ENCODE peak calls at places on chromosomes 5 and 9, in four cellular contexts. One of them, this sample, is unnamed. For H3K27me3, the result is how much of the 10 kb centered on the place peaks cover.

GRCh38 chr9:36597412-36598178 is 24.9 kb downstream of the MELK start:
- DNase-seq in heart left ventricle: no peak
- DNase-seq in breast epithelium: no peak
- DNase-seq in Peyer's patch: no peak
- DNase-seq in this sample: no peak

GRCh38 chr5:53362521-53362941 is 117.9 kb upstream of the FST start:
- DNase-seq in breast epithelium: no peak
- DNase-seq in heart left ventricle: no peak
- DNase-seq in Peyer's patch: no peak
- DNase-seq in this sample: no peak

GRCh38 chr9:116193636-116194035 is 40.0 kb downstream of the PAPPA start:
- DNase-seq in heart left ventricle: no peak
- DNase-seq in Peyer's patch: no peak
- DNase-seq in breast epithelium: no peak
- DNase-seq in this sample: no peak

GRCh38 chr5:177303121-177303924 is at the start of the genes PRELID1 and RAB24:
- DNase-seq in heart left ventricle: peak
- DNase-seq in breast epithelium: peak
- DNase-seq in Peyer's patch: peak
- DNase-seq in this sample: peak

GRCh38 chr5:134026521-134027202 is 21.9 kb upstream of the VDAC1 start:
- DNase-seq in heart left ventricle: peak
- DNase-seq in Peyer's patch: peak
- DNase-seq in breast epithelium: peak
- DNase-seq in this sample: peak

GRCh38 chr5:10009802-10010201 is 239.9 kb downstream of the ATPSCKMT start:
- DNase-seq in heart left ventricle: no peak
- DNase-seq in Peyer's patch: no peak
- DNase-seq in breast epithelium: no peak
- DNase-seq in this sample: no peak

GRCh38 chr5:38263983-38264382 is 5.6 kb downstream of the EGFLAM start:
- DNase-seq in heart left ventricle: no peak
- DNase-seq in breast epithelium: no peak
- DNase-seq in Peyer's patch: no peak
- DNase-seq in this sample: no peak

GRCh38 chr5:43281840-43282658 is 31.2 kb downstream of the HMGCS1 start:
- DNase-seq in breast epithelium: no peak
- DNase-seq in heart left ventricle: no peak
- DNase-seq in Peyer's patch: no peak
- DNase-seq in this sample: no peak

GRCh38 chr9:24118170-24118569 is 292.1 kb upstream of the ELAVL2 start:
- DNase-seq in Peyer's patch: no peak
- DNase-seq in heart left ventricle: no peak
- DNase-seq in breast epithelium: no peak
- DNase-seq in this sample: no peak

GRCh38 chr5:96090205-96090604 is 128.6 kb upstream of the ELL2 start:
- DNase-seq in breast epithelium: no peak
- DNase-seq in Peyer's patch: no peak
- DNase-seq in heart left ventricle: no peak
- DNase-seq in this sample: no peak

GRCh38 chr5:2200261-2200965 is 317.7 kb upstream of the IRX4 start:
- DNase-seq in heart left ventricle: no peak
- DNase-seq in breast epithelium: no peak
- DNase-seq in Peyer's patch: no peak
- DNase-seq in this sample: no peak

GRCh38 chr9:132182609-132183073 is 20.8 kb downstream of the NTNG2 start:
- DNase-seq in breast epithelium: no peak
- DNase-seq in Peyer's patch: peak
- DNase-seq in heart left ventricle: no peak
- DNase-seq in this sample: no peak
- H3K27me3 ChIP-seq in breast epithelium: under half
- H3K27me3 ChIP-seq in Peyer's patch: under half
- H3K27me3 ChIP-seq in heart left ventricle: under half
- H3K27me3 ChIP-seq in this sample: under half

DNA sequence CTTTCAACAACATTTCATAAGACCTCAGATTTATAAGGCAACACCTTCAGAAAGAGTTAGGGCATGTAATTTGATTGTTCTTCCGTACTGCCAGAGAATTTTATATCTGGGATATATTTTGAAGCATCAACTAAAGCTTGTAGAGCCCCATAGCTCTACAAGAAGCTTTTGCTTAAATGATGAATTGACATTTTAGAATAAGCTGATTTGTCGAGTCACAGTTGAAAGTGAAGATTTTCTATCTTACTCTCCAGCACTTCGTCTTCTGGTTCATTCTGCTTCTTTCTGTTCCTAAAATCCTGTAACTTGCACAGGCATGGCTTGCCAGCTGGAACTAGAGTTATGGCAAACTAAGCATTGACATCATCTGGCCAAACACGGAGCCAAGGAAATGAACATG is 68.7 kb upstream of the MAST4 start:
- DNase-seq in breast epithelium: no peak
- DNase-seq in Peyer's patch: no peak
- DNase-seq in heart left ventricle: no peak
- DNase-seq in this sample: no peak
- TF ChIP-seq POLR2A in breast epithelium: no peak
- TF ChIP-seq POLR2A in Peyer's patch: no peak
- TF ChIP-seq POLR2A in heart left ventricle: no peak
- TF ChIP-seq POLR2A in this sample: no peak

DNA sequence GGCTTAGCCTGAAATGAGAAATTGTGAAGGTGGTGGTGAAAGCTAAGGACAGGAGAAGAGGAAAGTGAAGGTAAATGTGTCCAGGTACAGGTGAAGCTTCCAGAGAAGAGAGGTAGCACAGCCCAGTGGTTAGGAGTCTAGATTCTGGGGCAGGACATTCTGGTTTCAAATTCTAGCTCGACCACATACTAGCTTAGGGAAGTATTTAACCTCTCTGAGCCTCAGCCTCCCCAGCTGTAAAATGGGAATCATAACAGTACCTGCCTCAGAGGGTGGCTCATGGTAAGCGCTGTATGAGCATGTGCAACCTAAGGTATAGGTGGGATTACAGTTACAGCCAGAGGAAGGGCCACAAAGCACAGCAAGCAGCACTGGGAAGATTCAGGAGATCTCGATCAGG is 55.2 kb downstream of the PCDH1 start:
- DNase-seq in Peyer's patch: no peak
- DNase-seq in breast epithelium: no peak
- DNase-seq in heart left ventricle: no peak
- DNase-seq in this sample: no peak
- H3K27me3 ChIP-seq in Peyer's patch: under half
- H3K27me3 ChIP-seq in breast epithelium: under half
- H3K27me3 ChIP-seq in heart left ventricle: under half
- H3K27me3 ChIP-seq in this sample: under half

GRCh38 chr9:89425921-89426388 is 72.0 kb downstream of the SEMA4D start:
- DNase-seq in Peyer's patch: no peak
- DNase-seq in breast epithelium: no peak
- DNase-seq in heart left ventricle: no peak
- DNase-seq in this sample: no peak

GRCh38 chr9:89427621-89428221 is 70.2 kb downstream of the SEMA4D start:
- DNase-seq in Peyer's patch: no peak
- DNase-seq in breast epithelium: no peak
- DNase-seq in heart left ventricle: no peak
- DNase-seq in this sample: no peak

GRCh38 chr9:89428222-89428761 is 69.6 kb downstream of the SEMA4D start:
- DNase-seq in Peyer's patch: no peak
- DNase-seq in breast epithelium: no peak
- DNase-seq in heart left ventricle: no peak
- DNase-seq in this sample: no peak

GRCh38 chr9:89425024-89425805 is 72.7 kb downstream of the SEMA4D start:
- DNase-seq in heart left ventricle: no peak
- DNase-seq in Peyer's patch: no peak
- DNase-seq in breast epithelium: no peak
- DNase-seq in this sample: no peak

GRCh38 chr9:89426389-89426961 is 71.4 kb downstream of the SEMA4D start:
- DNase-seq in heart left ventricle: no peak
- DNase-seq in Peyer's patch: no peak
- DNase-seq in breast epithelium: no peak
- DNase-seq in this sample: no peak
- TF ChIP-seq POLR2A in heart left ventricle: no peak
- TF ChIP-seq POLR2A in Peyer's patch: no peak
- TF ChIP-seq POLR2A in breast epithelium: no peak
- TF ChIP-seq POLR2A in this sample: no peak

GRCh38 chr5:158953929-158954534 is 145.7 kb downstream of the EBF1 start:
- DNase-seq in breast epithelium: no peak
- DNase-seq in heart left ventricle: no peak
- DNase-seq in Peyer's patch: no peak
- DNase-seq in this sample: no peak

GRCh38 chr5:158955636-158956035 is 144.1 kb downstream of the EBF1 start:
- DNase-seq in breast epithelium: no peak
- DNase-seq in heart left ventricle: no peak
- DNase-seq in Peyer's patch: no peak
- DNase-seq in this sample: no peak

GRCh38 chr5:158952951-158953350 is 146.8 kb downstream of the EBF1 start:
- DNase-seq in breast epithelium: no peak
- DNase-seq in heart left ventricle: no peak
- DNase-seq in Peyer's patch: no peak
- DNase-seq in this sample: no peak

GRCh38 chr5:158951461-158951860 is 148.3 kb downstream of the EBF1 start:
- DNase-seq in Peyer's patch: no peak
- DNase-seq in breast epithelium: no peak
- DNase-seq in heart left ventricle: no peak
- DNase-seq in this sample: no peak

DNA sequence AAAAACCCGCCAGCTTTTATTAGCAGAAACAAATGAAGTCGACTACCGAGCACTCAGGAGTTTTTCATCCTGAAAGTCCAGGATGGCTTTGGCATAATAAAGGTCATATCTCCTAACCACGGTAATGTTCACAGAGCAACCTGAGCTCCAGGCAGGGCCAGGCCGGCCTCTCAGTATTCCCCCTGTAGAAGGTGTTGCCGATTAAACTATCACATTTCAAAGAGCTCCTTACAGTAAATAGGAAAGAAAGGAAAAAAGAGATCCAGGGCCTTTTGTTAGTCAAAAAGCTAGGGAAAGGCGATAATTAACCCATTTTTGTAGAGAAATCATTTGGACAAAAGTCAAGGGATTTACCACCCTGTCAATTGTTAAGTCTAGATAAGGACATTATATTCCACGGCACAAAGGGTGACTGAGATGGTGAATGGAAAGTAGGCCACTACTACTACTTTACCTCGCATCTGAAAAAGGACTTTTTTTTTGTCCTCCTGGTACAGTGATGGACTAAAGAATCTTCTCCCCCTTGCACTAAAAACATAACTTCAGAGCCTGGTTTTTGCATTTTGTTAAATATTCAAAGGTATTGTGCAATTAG is 147.7 kb downstream of the EBF1 start:
- DNase-seq in breast epithelium: no peak
- DNase-seq in Peyer's patch: no peak
- DNase-seq in heart left ventricle: no peak
- DNase-seq in this sample: no peak
- H3K27me3 ChIP-seq in breast epithelium: under half
- H3K27me3 ChIP-seq in Peyer's patch: under half
- H3K27me3 ChIP-seq in heart left ventricle: under half
- H3K27me3 ChIP-seq in this sample: under half

GRCh38 chr9:14346826-14347407 is 33.0 kb upstream of the NFIB start:
- DNase-seq in heart left ventricle: peak
- DNase-seq in breast epithelium: no peak
- DNase-seq in Peyer's patch: no peak
- DNase-seq in this sample: no peak

GRCh38 chr9:14346301-14346721 is 32.4 kb upstream of the NFIB start:
- DNase-seq in heart left ventricle: peak
- DNase-seq in breast epithelium: no peak
- DNase-seq in Peyer's patch: peak
- DNase-seq in this sample: no peak

GRCh38 chr9:14349141-14349817 is 35.3 kb upstream of the NFIB start:
- DNase-seq in Peyer's patch: no peak
- DNase-seq in heart left ventricle: no peak
- DNase-seq in breast epithelium: no peak
- DNase-seq in this sample: no peak

GRCh38 chr9:14348241-14349140 is 34.5 kb upstream of the NFIB start:
- DNase-seq in heart left ventricle: peak
- DNase-seq in breast epithelium: no peak
- DNase-seq in Peyer's patch: peak
- DNase-seq in this sample: peak

DNA sequence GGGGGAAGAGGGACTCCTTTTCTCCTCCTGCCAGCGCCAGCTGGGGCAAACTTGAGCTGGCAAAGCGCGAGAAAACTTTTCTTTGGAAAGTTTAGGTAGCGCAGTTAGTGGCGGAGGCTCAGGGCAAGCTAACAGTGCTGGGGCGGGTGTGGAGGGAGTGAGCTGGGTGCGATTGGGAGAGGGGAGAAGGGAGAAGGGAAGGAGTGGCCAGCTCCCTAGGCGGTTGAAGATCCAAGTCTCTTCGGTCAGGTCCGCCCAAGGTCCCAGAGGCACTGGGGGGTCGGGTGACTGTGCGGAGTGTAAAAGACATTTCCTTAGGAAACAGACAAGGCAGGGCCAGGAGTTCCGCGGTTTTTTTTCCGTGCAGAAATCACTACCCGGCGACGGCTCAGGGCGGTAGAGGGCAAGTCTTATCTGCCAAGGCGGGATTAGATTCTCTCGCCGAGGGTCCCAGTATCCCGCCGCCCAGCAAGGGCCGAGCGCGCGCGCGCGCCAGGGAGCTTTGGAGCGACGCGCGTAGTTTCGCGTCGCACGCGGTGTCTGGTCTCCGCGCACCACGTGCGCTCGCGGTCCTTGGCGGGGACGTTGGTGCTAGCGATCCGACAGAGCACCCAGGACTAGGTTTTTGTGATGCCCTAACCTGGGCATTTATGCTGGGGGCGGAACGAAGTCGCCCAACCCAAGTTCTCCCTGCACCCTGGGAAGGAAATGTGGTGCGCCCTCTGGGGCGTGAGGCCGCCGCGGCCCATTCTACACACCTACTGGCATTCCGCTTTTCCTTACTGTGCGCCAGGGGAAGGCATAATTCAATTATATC is 33.7 kb upstream of the NFIB start:
- DNase-seq in breast epithelium: no peak
- DNase-seq in Peyer's patch: peak
- DNase-seq in heart left ventricle: peak
- DNase-seq in this sample: peak
- TF ChIP-seq POLR2A in breast epithelium: peak
- TF ChIP-seq POLR2A in Peyer's patch: no peak
- TF ChIP-seq POLR2A in heart left ventricle: peak
- TF ChIP-seq POLR2A in this sample: peak

GRCh38 chr9:114759512-114759911 is 46.3 kb downstream of the TNFSF15 start:
- DNase-seq in Peyer's patch: no peak
- DNase-seq in heart left ventricle: no peak
- DNase-seq in breast epithelium: no peak
- DNase-seq in this sample: no peak
- H3K27me3 ChIP-seq in Peyer's patch: under half
- H3K27me3 ChIP-seq in heart left ventricle: under half
- H3K27me3 ChIP-seq in breast epithelium: under half
- H3K27me3 ChIP-seq in this sample: under half

DNA sequence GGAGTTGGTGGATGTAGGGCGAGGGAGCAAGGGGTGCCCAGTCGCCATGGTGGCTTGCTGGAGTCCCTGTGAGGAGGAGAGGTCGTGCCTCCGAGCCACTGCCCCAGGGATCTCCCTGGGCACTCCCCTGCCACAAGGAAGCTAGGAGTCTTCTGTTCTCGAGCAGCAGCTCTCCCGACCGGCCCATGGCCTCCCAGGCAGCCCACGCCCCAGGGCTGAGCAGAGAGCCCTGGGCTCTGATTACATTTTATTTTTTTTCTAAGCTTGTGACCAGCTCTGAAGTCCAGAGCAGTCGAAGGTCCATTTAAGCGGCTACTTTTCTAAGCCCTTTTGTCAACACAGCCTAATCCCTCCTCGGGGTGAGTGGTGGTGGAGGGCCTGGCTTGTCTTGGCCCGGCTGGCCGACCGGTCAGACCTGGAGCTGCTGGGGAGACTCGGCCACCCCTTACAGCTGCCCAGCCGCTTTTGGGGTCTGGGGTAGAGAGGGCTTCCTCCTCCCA is 2.1 kb downstream of the RXRA start:
- DNase-seq in heart left ventricle: peak
- DNase-seq in breast epithelium: no peak
- DNase-seq in Peyer's patch: peak
- DNase-seq in this sample: no peak
- TF ChIP-seq POLR2A in heart left ventricle: no peak
- TF ChIP-seq POLR2A in breast epithelium: no peak
- TF ChIP-seq POLR2A in Peyer's patch: peak
- TF ChIP-seq POLR2A in this sample: peak